ENCODE peak calls at places on chromosomes 4 and X, in eight cellular contexts. A is suprapubic skin, E is cardiac muscle cell, K is lower lobe of right lung, H is transverse colon, D is kidney, B is Peyer's patch, N is psoas muscle. P is an unnamed sample.
A peak's percentile ranks its signal among the peaks of the same experiment; 100 is the strongest.

GRCh38 chrX:22041931-22042530 is 9.9 kb downstream of the PHEX start:
- DNase-seq in B (no peak), D (no peak), A (no peak), K (no peak), N (no peak), E (no peak), H (no peak), P (no peak)

GRCh38 chr4:3399277-3400194 is 42.2 kb upstream of the HGFAC start:
- DNase-seq in B (no peak), N (no peak), H (no peak), E (no peak), D (no peak), A (no peak), K (no peak), P (no peak)

GRCh38 chrX:138191998-138192397 is 519.5 kb downstream of the FGF13 start:
- DNase-seq in D (no peak), A (no peak), E (peak; percentile 64), B (no peak), N (no peak), H (no peak), K (no peak), P (no peak)

GRCh38 chrX:15497865-15498264 is 2.7 kb upstream of the BMX start:
- DNase-seq in D (no peak), H (peak; percentile 56), K (no peak), N (no peak), E (peak; percentile 78), A (no peak), B (peak; percentile 23), P (no peak)

GRCh38 chr4:8274772-8275241 is 5.3 kb downstream of the HTRA3 start:
- DNase-seq in N (peak; percentile 95), B (peak; percentile 28), H (peak; percentile 74), D (peak; percentile 95), K (peak; percentile 60), E (peak; percentile 67), A (peak; percentile 92), P (peak; percentile 95)

GRCh38 chr4:1520145-1520661 is 114.0 kb upstream of the NKX1-1 start:
- DNase-seq in B (no peak), A (no peak), K (peak; percentile 38), E (no peak), N (peak; percentile 56), H (no peak), D (peak; percentile 73), P (no peak)

GRCh38 chr4:187304131-187304530 is 580.5 kb upstream of the FAT1 start:
- DNase-seq in A (no peak), E (no peak), B (no peak), D (no peak), N (no peak), H (no peak), K (no peak), P (no peak)

GRCh38 chrX:47112316-47112954 is 32.1 kb downstream of the NDUFB11 start:
- DNase-seq in B (no peak), A (no peak), D (no peak), E (no peak), K (no peak), H (no peak), N (peak; percentile 65), P (no peak)

GRCh38 chr4:187993827-187994226 is 1.7 kb upstream of the ZFP42 start:
- DNase-seq in N (no peak), A (no peak), B (no peak), K (no peak), D (no peak), H (no peak), E (peak; percentile 12), P (no peak)

GRCh38 chr4:118190903-118191302 is 156.6 kb downstream of the NDST3 start:
- DNase-seq in K (no peak), A (no peak), B (no peak), D (no peak), H (no peak), E (no peak), N (no peak), P (no peak)

GRCh38 chr4:103928370-103928769 is 208.6 kb upstream of the TACR3 start:
- DNase-seq in E (no peak), K (no peak), B (no peak), H (no peak), N (no peak), A (no peak), D (no peak), P (no peak)

GRCh38 chrX:50594788-50595187 is 124.2 kb upstream of the DGKK start:
- DNase-seq in N (no peak), B (no peak), D (no peak), H (no peak), A (no peak), K (no peak), E (no peak), P (no peak)

GRCh38 chr4:183375156-183375555 is 52.9 kb upstream of the CLDN24 start:
- DNase-seq in K (no peak), D (no peak), N (no peak), E (no peak), B (no peak), A (no peak), H (no peak), P (no peak)

GRCh38 chr4:12439633-12440305 is 1011.1 kb upstream of the HS3ST1 start:
- DNase-seq in E (no peak), D (no peak), K (no peak), A (no peak), N (no peak), H (no peak), B (no peak), P (no peak)

GRCh38 chr4:173899813-173900212 is 369.8 kb upstream of the HAND2 start:
- DNase-seq in N (no peak), A (no peak), E (no peak), D (no peak), H (no peak), B (no peak), K (no peak), P (no peak)

GRCh38 chr4:20612313-20612712 is 87.9 kb upstream of the PACRGL start:
- DNase-seq in A (no peak), H (no peak), K (no peak), E (no peak), N (no peak), B (no peak), D (no peak), P (no peak)

GRCh38 chrX:24117288-24117687 is 32.2 kb upstream of the ZFX start:
- DNase-seq in H (no peak), N (no peak), E (no peak), B (no peak), D (no peak), K (no peak), A (no peak), P (no peak)

GRCh38 chrX:138928737-138929459 is 217.4 kb upstream of the FGF13 start:
- DNase-seq in E (no peak), N (no peak), D (no peak), H (no peak), B (no peak), K (no peak), A (no peak), P (no peak)

GRCh38 chr4:3531306-3531886 is 826 bp downstream of the LRPAP1 start:
- DNase-seq in H (no peak), A (no peak), B (no peak), E (no peak), K (no peak), N (peak; percentile 32), D (peak; percentile 64), P (no peak)

GRCh38 chr4:112381996-112382692 is 85.0 kb downstream of the ALPK1 start:
- DNase-seq in B (no peak), D (no peak), K (no peak), H (no peak), N (no peak), A (no peak), E (no peak), P (no peak)

GRCh38 chrX:110218591-110218990 is 99.3 kb downstream of the AMMECR1 start:
- DNase-seq in N (no peak), E (no peak), H (no peak), B (no peak), D (no peak), A (no peak), K (no peak), P (no peak)

GRCh38 chr4:125666635-125667034 is 351.9 kb downstream of the FAT4 start:
- DNase-seq in N (no peak), E (no peak), B (no peak), D (no peak), H (no peak), K (no peak), A (no peak), P (no peak)

GRCh38 chrX:47232197-47232802 is 509 bp upstream of the USP11 start:
- DNase-seq in K (no peak), E (no peak), B (no peak), N (no peak), H (no peak), D (no peak), A (no peak), P (peak; percentile 6)

GRCh38 chrX:143873343-143873742 is 10.5 kb upstream of the UBE2NL start:
- DNase-seq in B (no peak), H (no peak), D (peak; percentile 24), A (no peak), K (no peak), N (no peak), E (no peak), P (no peak)

GRCh38 chr4:30268370-30268769 is 451.8 kb upstream of the PCDH7 start:
- DNase-seq in N (no peak), H (no peak), E (no peak), D (no peak), A (no peak), B (no peak), K (no peak), P (no peak)

GRCh38 chrX:111387470-111387869 is 24.5 kb downstream of the DCX start:
- DNase-seq in A (no peak), K (no peak), E (no peak), H (no peak), B (no peak), D (no peak), N (no peak), P (no peak)

GRCh38 chr4:13544556-13545393 is 467 bp upstream of the NKX3-2 start:
- DNase-seq in N (no peak), A (no peak), D (peak; percentile 89), K (peak; percentile 76), B (no peak), E (peak; percentile 86), H (peak; percentile 81), P (no peak)
- H3K4me1 ChIP-seq in N (peaks cover 12% of the 10 kb centered on the region), A (peaks cover 69% of the 10 kb centered on the region), D (peaks cover 19% of the 10 kb centered on the region), K (peaks cover 56% of the 10 kb centered on the region), B (no peaks in the 10 kb centered on the region), E (peaks cover 5% of the 10 kb centered on the region), H (no peaks in the 10 kb centered on the region), P (no peaks in the 10 kb centered on the region)

GRCh38 chrX:71454222-71454621 is 78.7 kb upstream of the OGT start:
- DNase-seq in K (no peak), A (no peak), H (no peak), B (no peak), E (no peak), N (no peak), D (no peak), P (no peak)

GRCh38 chrX:71458866-71459265 is 74.0 kb upstream of the OGT start:
- DNase-seq in N (no peak), D (no peak), H (no peak), K (no peak), A (no peak), E (no peak), B (no peak), P (no peak)
- H3K36me3 ChIP-seq in N (peaks cover 96% of the 10 kb centered on the region), D (peaks cover 28% of the 10 kb centered on the region), H (no peaks in the 10 kb centered on the region), K (peaks cover 96% of the 10 kb centered on the region), A (peaks cover 73% of the 10 kb centered on the region), E (peaks cover 24% of the 10 kb centered on the region), B (no peaks in the 10 kb centered on the region), P (peaks cover 8% of the 10 kb centered on the region)

GRCh38 chrX:9770319-9770718 is 4.7 kb upstream of the GPR143 start:
- DNase-seq in H (no peak), B (no peak), A (no peak), E (no peak), N (no peak), K (no peak), D (no peak), P (no peak)
- H3K4me1 ChIP-seq in H (no peaks in the 10 kb centered on the region), B (no peaks in the 10 kb centered on the region), A (no peaks in the 10 kb centered on the region), E (no peaks in the 10 kb centered on the region), N (no peaks in the 10 kb centered on the region), K (no peaks in the 10 kb centered on the region), D (no peaks in the 10 kb centered on the region), P (no peaks in the 10 kb centered on the region)

GRCh38 chr4:25413261-25413660 is 36.2 kb downstream of the ANAPC4 start:
- DNase-seq in N (no peak), B (no peak), E (peak; percentile 63), A (no peak), H (no peak), D (no peak), K (no peak), P (no peak)
- H3K36me3 ChIP-seq in N (peaks cover 100% of the 10 kb centered on the region), B (no peaks in the 10 kb centered on the region), E (peaks cover 19% of the 10 kb centered on the region), A (peaks cover 92% of the 10 kb centered on the region), H (no peaks in the 10 kb centered on the region), D (peaks cover 27% of the 10 kb centered on the region), K (peaks cover 100% of the 10 kb centered on the region), P (peaks cover 4% of the 10 kb centered on the region)

P was measured in aorta.